ENCODE peak calls at places on chromosomes 3 and 15, in six cellular contexts. I is prostate gland, B is aorta, F is SJSA1, L is psoas muscle, G is hepatocyte. D is an unnamed sample.

GRCh38 chr15:45550436-45550835 is 27.9 kb upstream of the SLC30A4 start:
- DNase-seq in I (no peak), G (no peak), F (no peak), B (no peak), L (no peak), D (no peak)

GRCh38 chr15:96849501-96849900 is 519.0 kb downstream of the NR2F2 start:
- DNase-seq in G (no peak), L (no peak), F (no peak), I (no peak), B (no peak), D (no peak)

GRCh38 chr15:70044168-70044567 is 53.5 kb downstream of the TLE3 start:
- DNase-seq in B (no peak), I (no peak), L (no peak), F (no peak), G (no peak), D (peak; percentile 46)

GRCh38 chr3:175270199-175270837 is 411.2 kb downstream of the NAALADL2 start:
- DNase-seq in B (no peak), F (peak; percentile 34), I (no peak), L (no peak), G (peak; percentile 6), D (no peak)

GRCh38 chr3:147195896-147196295 is 210.4 kb downstream of the ZIC4 start:
- DNase-seq in F (no peak), I (no peak), G (no peak), B (no peak), L (no peak), D (no peak)

GRCh38 chr15:71328453-71328852 is 213.2 kb downstream of the THSD4 start:
- DNase-seq in B (no peak), L (no peak), G (peak; percentile 36), I (no peak), F (no peak), D (no peak)

GRCh38 chr3:125141596-125142417 is 70.7 kb downstream of the SLC12A8 start:
- DNase-seq in F (no peak), B (peak; percentile 90), I (peak; percentile 14), G (peak; percentile 80), L (peak; percentile 65), D (peak; percentile 95)

GRCh38 chr3:49500408-49501257 is 30.6 kb downstream of the DAG1 start:
- DNase-seq in I (peak; percentile 52), L (peak; percentile 72), G (peak; percentile 87), B (peak; percentile 80), F (peak; percentile 72), D (no peak)

GRCh38 chr15:68502398-68502901 is 70.5 kb upstream of the ITGA11 start:
- DNase-seq in F (no peak), B (no peak), G (no peak), I (no peak), L (no peak), D (no peak)
- H3K4me3 ChIP-seq in F (no peak overlapping the region), B (no peak overlapping the region), G (no peak overlapping the region), I (no peak overlapping the region), L (no peak overlapping the region), D (no peak overlapping the region)

GRCh38 chr15:101124731-101125558 is 126.9 kb downstream of the CHSY1 start:
- DNase-seq in B (no peak), L (no peak), F (peak; percentile 93), G (no peak), I (no peak), D (peak; percentile 74)

GRCh38 chr15:101128191-101128590 is 123.7 kb downstream of the CHSY1 start:
- DNase-seq in I (no peak), F (peak; percentile 80), L (no peak), G (peak; percentile 34), B (peak; percentile 75), D (peak; percentile 22)

GRCh38 chr15:101128696-101129095 is 123.2 kb downstream of the CHSY1 start:
- DNase-seq in G (no peak), F (no peak), B (peak; percentile 42), L (no peak), I (no peak), D (peak; percentile 69)

GRCh38 chr15:101127503-101128076 is 124.3 kb downstream of the CHSY1 start:
- DNase-seq in L (peak; percentile 79), I (peak; percentile 66), G (peak; percentile 61), B (peak; percentile 91), F (peak; percentile 86), D (peak; percentile 88)

DNA sequence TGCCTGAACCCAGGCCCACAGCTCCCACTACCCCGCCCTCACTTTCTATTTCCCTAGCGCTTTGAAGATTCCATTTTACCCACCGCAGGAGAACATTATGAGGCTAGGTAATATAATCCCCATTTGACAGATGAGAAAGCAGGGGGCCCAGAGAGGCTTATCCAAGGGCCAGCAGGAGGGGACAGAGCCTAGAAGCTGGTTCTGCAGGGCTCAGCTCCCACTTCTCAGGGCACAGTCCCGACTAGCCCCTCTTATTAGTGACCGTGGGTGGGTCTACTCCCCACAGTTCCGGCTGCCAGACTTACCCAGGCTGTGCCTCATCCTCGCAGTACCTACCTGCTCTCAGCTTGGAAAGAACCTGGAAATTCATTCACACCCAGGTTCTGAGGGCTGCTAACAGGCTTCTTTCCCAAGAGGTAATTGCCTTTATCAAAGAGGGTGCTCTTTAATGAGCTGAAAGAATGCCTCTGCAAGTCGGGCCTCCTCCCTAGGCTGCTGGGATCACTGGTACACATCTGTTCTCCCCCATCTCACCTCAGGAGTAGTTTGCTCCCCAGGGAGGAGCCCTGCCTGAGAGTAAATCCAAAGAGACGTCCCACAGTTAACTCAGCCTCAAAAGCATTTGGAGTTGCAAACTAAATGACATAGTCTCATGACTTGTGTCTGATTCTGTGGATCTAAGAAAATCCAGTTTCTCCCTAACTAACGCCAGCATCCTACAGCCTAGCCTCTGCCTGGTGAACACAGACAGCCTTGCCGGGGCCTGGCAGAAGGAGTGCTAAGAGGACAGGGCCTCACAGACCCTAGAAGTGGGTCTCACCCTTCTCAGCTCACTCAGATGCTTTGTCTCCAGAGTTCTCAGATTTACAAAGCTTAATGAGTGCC is 125.0 kb downstream of the CHSY1 start:
- DNase-seq in F (peak; percentile 64), L (no peak), I (no peak), B (peak; percentile 59), G (no peak), D (peak; percentile 70)
- H3K4me1 ChIP-seq in F (peaks cover 72% of the 10 kb centered on the region), L (peaks cover 11% of the 10 kb centered on the region), I (no peaks in the 10 kb centered on the region), B (no peaks in the 10 kb centered on the region), G (peaks cover 15% of the 10 kb centered on the region), D (peaks cover 69% of the 10 kb centered on the region)

GRCh38 chr15:25862469-25863066 is 559 bp downstream of the ATP10A start:
- DNase-seq in I (peak; percentile 66), F (peak; percentile 61), G (peak; percentile 51), L (no peak), B (peak; percentile 82), D (no peak)

GRCh38 chr15:25862087-25862468 is 1.0 kb downstream of the ATP10A start:
- DNase-seq in L (no peak), F (peak; percentile 56), G (no peak), B (no peak), I (peak; percentile 31), D (no peak)

GRCh38 chr15:25863067-25863967 is at the start of gene ATP10A:
- DNase-seq in F (peak; percentile 66), L (peak; percentile 48), I (no peak), B (peak; percentile 88), G (no peak), D (no peak)

GRCh38 chr15:25864966-25865365 is 1.8 kb upstream of the ATP10A start:
- DNase-seq in B (no peak), L (no peak), G (no peak), F (no peak), I (no peak), D (no peak)

GRCh38 chr15:25863968-25864580 is 947 bp upstream of the ATP10A start:
- DNase-seq in B (no peak), I (no peak), F (no peak), G (no peak), L (no peak), D (no peak)
- H3K4me3 ChIP-seq in B (peak overlapping the region; percentile 96), I (no peak overlapping the region), F (peak overlapping the region; percentile 93), G (no peak overlapping the region), L (peak overlapping the region; percentile 67), D (peak overlapping the region; percentile 61)

GRCh38 chr15:76204558-76204845 is 106.8 kb downstream of the ETFA start:
- DNase-seq in F (no peak), G (no peak), I (no peak), B (no peak), L (no peak), D (no peak)

GRCh38 chr15:76201536-76202255 is 109.6 kb downstream of the ETFA start:
- DNase-seq in F (no peak), G (no peak), L (no peak), B (peak; percentile 57), I (no peak), D (no peak)

GRCh38 chr15:76204916-76205460 is 106.3 kb downstream of the ETFA start:
- DNase-seq in I (no peak), L (no peak), G (no peak), F (no peak), B (peak; percentile 24), D (no peak)

GRCh38 chr15:76203346-76203745 is 107.9 kb downstream of the ETFA start:
- DNase-seq in L (no peak), F (no peak), G (no peak), I (no peak), B (no peak), D (no peak)

DNA sequence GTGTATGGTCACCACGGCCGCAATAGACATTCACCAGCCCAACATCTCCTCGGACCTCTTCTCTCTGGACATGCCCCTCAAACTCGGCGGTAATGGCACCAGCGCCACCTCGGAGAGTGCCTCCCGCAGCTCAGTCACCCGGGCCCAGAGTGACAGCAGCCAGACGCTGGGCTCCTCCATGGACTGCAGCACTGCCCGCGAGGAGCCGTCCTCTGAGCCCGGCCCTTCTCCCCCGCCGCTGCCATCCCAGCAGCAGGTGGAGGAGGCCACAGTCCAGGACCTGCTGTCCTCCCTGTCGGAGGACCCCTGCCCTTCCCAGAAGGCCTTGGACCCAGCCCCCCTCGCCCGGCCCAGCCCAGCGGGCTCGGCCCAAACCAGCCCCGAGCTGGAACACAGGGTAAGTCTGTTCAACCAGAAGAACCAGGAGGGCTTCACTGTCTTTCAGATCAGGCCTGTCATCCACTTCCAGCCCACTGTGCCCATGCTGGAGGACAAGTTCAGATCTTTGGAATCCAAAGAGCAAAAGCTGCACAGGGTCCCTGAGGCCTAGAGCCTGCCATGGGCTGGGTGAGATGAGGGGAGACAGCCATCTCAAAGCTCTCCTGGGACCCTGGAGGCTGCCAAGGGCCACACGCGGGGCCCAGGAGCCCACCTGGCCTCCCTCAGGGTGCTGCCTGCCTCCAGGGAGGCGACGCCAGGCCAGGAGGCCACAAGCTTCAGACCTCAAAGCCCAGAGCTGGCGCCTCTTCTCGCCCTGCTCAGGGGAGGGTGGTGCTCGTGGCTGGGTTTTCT is 107.3 kb downstream of the ETFA start:
- DNase-seq in F (no peak), B (peak; percentile 62), G (no peak), L (no peak), I (no peak), D (no peak)
- H3K4me1 ChIP-seq in F (peaks cover 5% of the 10 kb centered on the region), B (no peaks in the 10 kb centered on the region), G (no peaks in the 10 kb centered on the region), L (peaks cover 15% of the 10 kb centered on the region), I (no peaks in the 10 kb centered on the region), D (no peaks in the 10 kb centered on the region)

DNA sequence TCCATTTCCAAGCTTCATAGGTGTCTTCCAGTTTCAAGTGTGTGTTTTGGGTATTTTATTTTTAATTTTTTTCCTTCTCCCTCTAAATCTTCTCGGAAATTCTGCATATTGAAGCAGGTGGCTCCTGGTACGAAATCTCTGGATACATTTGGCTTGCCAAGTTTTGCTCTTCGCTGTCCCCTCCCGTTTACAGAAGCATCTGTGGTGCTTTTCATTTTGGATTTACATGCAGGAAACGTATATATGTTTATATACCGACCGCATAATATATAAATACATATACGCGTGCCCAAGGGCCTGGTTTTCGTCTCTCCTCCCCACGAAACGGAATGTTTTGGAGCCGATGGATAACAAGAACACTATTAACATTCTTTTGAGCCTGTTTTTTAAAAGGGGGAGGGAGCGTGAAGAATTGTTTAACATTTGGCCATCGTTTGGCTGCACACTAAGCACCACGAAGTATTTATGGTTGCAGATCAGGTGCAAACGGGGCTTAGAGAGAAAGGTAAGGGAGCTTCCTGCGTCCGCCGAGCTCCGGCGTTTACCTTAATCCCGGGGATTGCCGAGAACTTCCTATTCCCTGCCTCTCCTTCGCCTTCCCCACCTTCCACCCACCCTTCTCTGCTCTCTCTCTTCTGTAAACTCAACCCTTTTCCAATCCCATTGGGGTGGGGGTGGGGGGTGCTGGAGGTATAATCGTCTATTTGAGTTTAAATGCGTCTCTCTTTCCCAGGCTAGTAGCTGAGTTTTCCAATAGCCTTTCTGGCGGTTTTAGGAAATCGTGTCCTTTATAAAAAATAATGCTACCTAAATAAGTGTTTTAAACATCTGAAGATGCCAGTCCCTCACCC is 1.1 kb upstream of the NLGN1 start:
- DNase-seq in B (no peak), G (peak; percentile 16), F (peak; percentile 6), I (peak; percentile 11), L (no peak), D (no peak)
- H3K4me3 ChIP-seq in B (peak overlapping the region; percentile 82), G (peak overlapping the region; percentile 76), F (peak overlapping the region; percentile 42), I (peak overlapping the region; percentile 73), L (peak overlapping the region; percentile 73), D (peak overlapping the region; percentile 30)